ENCODE peak calls at places on chromosomes 7 and 10, in ten cellular contexts. L is NCI-H1105; F is memory B cell; B is astrocyte of the cerebellum; Y is cardiac muscle cell; S is SW480; V is NCI-H524 treated with DMSO at 0.1 percent for 48 hours; O is AG08396; J is activated CD4-positive, alpha-beta T cell treated with anti-CD3 and anti-CD28 coated beads for 24 hours; U is kidney glomerular epithelial cell. I is an unnamed sample.

GRCh38 chr10:6729967-6730366 is 149.9 kb upstream of the PRKCQ start:
- DNase-seq in L (no peak), F (no peak), B (no peak), Y (peak; percentile 64), S (no peak), V (no peak), O (no peak), J (no peak), U (no peak), I (no peak)

GRCh38 chr7:12757443-12757842 is 70.0 kb downstream of the ARL4A start:
- DNase-seq in L (no peak), F (no peak), B (peak; percentile 62), Y (peak; percentile 88), S (no peak), V (no peak), O (peak; percentile 44), J (no peak), U (no peak), I (no peak)

GRCh38 chr10:7409732-7410168 is 1.1 kb downstream of the SFMBT2 start:
- DNase-seq in L (no peak), F (no peak), B (no peak), Y (no peak), S (no peak), V (no peak), O (no peak), J (no peak), U (no peak), I (no peak)

GRCh38 chr7:4139656-4140320 is 542.3 kb upstream of the FOXK1 start:
- DNase-seq in L (no peak), F (no peak), B (no peak), Y (no peak), S (no peak), V (no peak), O (no peak), J (no peak), U (no peak), I (no peak)

GRCh38 chr10:29858352-29859267 is 200.8 kb downstream of the JCAD start:
- DNase-seq in L (no peak), F (no peak), B (no peak), Y (peak; percentile 66), S (peak; percentile 59), V (no peak), O (peak; percentile 69), J (no peak), U (peak; percentile 80), I (peak; percentile 7)

GRCh38 chr7:100604976-100605911 is 3.1 kb downstream of the PCOLCE start:
- DNase-seq in L (no peak), F (no peak), B (no peak), Y (no peak), S (peak; percentile 64), V (no peak), O (no peak), J (no peak), U (no peak), I (no peak)

GRCh38 chr7:25805027-25805687 is 346.8 kb upstream of the NFE2L3 start:
- DNase-seq in L (peak; percentile 85), F (no peak), B (no peak), Y (peak; percentile 66), S (no peak), V (no peak), O (peak; percentile 31), J (no peak), U (peak; percentile 18), I (no peak)

GRCh38 chr7:83271212-83272099 is 108.8 kb upstream of the PCLO start:
- DNase-seq in L (peak; percentile 53), F (no peak), B (peak; percentile 57), Y (peak; percentile 60), S (peak; percentile 75), V (peak; percentile 42), O (peak; percentile 2), J (no peak), U (peak; percentile 46), I (peak; percentile 53)

GRCh38 chr10:118633801-118634200 is 38.4 kb upstream of the PRLHR start:
- DNase-seq in L (no peak), F (no peak), B (no peak), Y (no peak), S (no peak), V (peak; percentile 48), O (no peak), J (no peak), U (no peak), I (no peak)

GRCh38 chr10:21604651-21605050 is 70.6 kb downstream of the MLLT10 start:
- DNase-seq in L (no peak), F (peak; percentile 9), B (no peak), Y (no peak), S (no peak), V (no peak), O (no peak), J (no peak), U (no peak), I (no peak)

GRCh38 chr7:142477079-142477651 is 219.3 kb upstream of the PRSS58 start:
- DNase-seq in L (no peak), F (no peak), B (peak; percentile 58), Y (peak; percentile 71), S (no peak), V (no peak), O (no peak), J (no peak), U (no peak), I (no peak)

GRCh38 chr10:97571622-97572021 is 957 bp upstream of the ANKRD2 start:
- DNase-seq in L (no peak), F (no peak), B (no peak), Y (no peak), S (no peak), V (no peak), O (no peak), J (no peak), U (no peak), I (no peak)